ENCODE peak calls at places on chromosomes 3 and 15, in eight cellular contexts. J is GM12878; W is heart left ventricle; D is CD4-positive, alpha-beta memory T cell; M is PC-9; F is Panc1; S is fibroblast of lung; H is colonic mucosa. L is an unnamed sample.
A peak's percentile ranks its signal among the peaks of the same experiment; 100 is the strongest.

GRCh38 chr3:104977719-104978118 is 389.0 kb upstream of the ALCAM start:
- DNase-seq in W (no peak), D (no peak), M (no peak), F (no peak), S (no peak), J (no peak), H (no peak), L (no peak)

GRCh38 chr3:24365168-24365567 is 129.5 kb downstream of the THRB start:
- DNase-seq in F (peak; percentile 75), H (peak; percentile 71), W (peak; percentile 42), J (no peak), S (peak; percentile 89), M (peak; percentile 90), D (no peak), L (no peak)

GRCh38 chr3:74535281-74535680 is 79.2 kb downstream of the CNTN3 start:
- DNase-seq in S (no peak), H (no peak), J (no peak), F (no peak), D (no peak), M (no peak), W (no peak), L (no peak)

GRCh38 chr15:95281470-95281869 is 1049.0 kb upstream of the NR2F2 start:
- DNase-seq in W (no peak), D (no peak), J (no peak), M (no peak), S (no peak), H (no peak), F (no peak), L (no peak)

GRCh38 chr3:6437631-6438030 is 423.3 kb upstream of the GRM7 start:
- DNase-seq in F (no peak), W (no peak), S (no peak), D (no peak), M (no peak), H (no peak), J (no peak), L (no peak)

GRCh38 chr15:82646250-82647044 is 716 bp downstream of the CPEB1 start:
- DNase-seq in F (no peak), M (no peak), J (no peak), W (no peak), H (no peak), D (no peak), S (no peak), L (no peak)

GRCh38 chr15:64688179-64688578 is 87.2 kb downstream of the RBPMS2 start:
- DNase-seq in S (no peak), M (no peak), J (no peak), H (no peak), D (no peak), F (no peak), W (no peak), L (no peak)

GRCh38 chr3:43854916-43855315 is 164.2 kb downstream of the ABHD5 start:
- DNase-seq in F (no peak), M (no peak), H (no peak), D (no peak), W (no peak), S (no peak), J (no peak), L (no peak)

GRCh38 chr15:76340198-76340801 is 3.7 kb downstream of the ISL2 start:
- DNase-seq in S (peak; percentile 55), M (no peak), D (no peak), H (no peak), W (no peak), J (no peak), F (no peak), L (no peak)

DNA sequence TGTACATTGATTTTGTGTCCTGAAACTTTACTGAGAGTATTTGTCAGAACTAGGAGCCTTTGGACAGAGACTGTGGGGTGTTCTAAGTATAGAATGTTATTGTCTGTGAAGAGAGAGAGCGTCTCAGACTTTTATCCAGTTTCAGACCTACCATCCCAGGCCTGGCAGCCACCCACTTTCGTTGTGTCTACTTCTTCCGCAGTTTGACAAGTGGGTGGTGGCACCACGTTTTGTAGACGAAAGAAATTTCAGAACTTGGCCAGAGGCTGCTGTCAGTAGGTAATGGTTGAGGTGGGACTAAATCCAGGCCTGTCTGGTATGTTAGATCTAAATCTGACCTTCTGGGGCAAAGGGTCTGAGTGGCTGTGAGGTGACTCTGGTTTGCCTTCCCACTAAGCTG is 13.4 kb upstream of the TRAK1 start:
- DNase-seq in H (no peak), M (no peak), F (no peak), D (no peak), J (no peak), S (no peak), W (peak; percentile 41), L (no peak)
- H3K4me1 ChIP-seq in H (peaks cover 10% of the 10 kb centered on the region), M (peaks cover 36% of the 10 kb centered on the region), F (peaks cover 56% of the 10 kb centered on the region), D (peaks cover 31% of the 10 kb centered on the region), J (peaks cover 27% of the 10 kb centered on the region), S (peaks cover 12% of the 10 kb centered on the region), W (peaks cover 68% of the 10 kb centered on the region), L (peaks cover 24% of the 10 kb centered on the region)

GRCh38 chr3:198112031-198112430 is 152.0 kb downstream of the LMLN start:
- DNase-seq in J (no peak), M (no peak), D (no peak), W (no peak), F (no peak), H (no peak), S (no peak), L (no peak)

GRCh38 chr3:198107840-198108734 is 148.1 kb downstream of the LMLN start:
- DNase-seq in W (no peak), M (no peak), F (no peak), D (no peak), S (peak; percentile 6), H (no peak), J (no peak), L (no peak)

GRCh38 chr3:198108756-198109155 is 148.7 kb downstream of the LMLN start:
- DNase-seq in W (no peak), H (no peak), D (no peak), M (no peak), F (no peak), S (no peak), J (no peak), L (no peak)

GRCh38 chr3:198109883-198110282 is 149.9 kb downstream of the LMLN start:
- DNase-seq in H (no peak), J (no peak), M (no peak), W (no peak), F (no peak), D (no peak), S (no peak), L (no peak)

GRCh38 chr3:198113219-198114053 is 153.4 kb downstream of the LMLN start:
- DNase-seq in D (no peak), F (no peak), M (no peak), H (no peak), S (peak; percentile 5), W (peak; percentile 27), J (no peak), L (no peak)
- H3K4me3 ChIP-seq in D (no peak overlapping the region), F (no peak overlapping the region), M (no peak overlapping the region), H (peak overlapping the region; percentile 20), S (no peak overlapping the region), W (no peak overlapping the region), J (no peak overlapping the region), L (no peak overlapping the region)

GRCh38 chr3:29868702-29869101 is 587.8 kb downstream of the RBMS3 start:
- DNase-seq in M (no peak), D (no peak), J (no peak), F (no peak), S (no peak), H (no peak), W (no peak), L (no peak)

DNA sequence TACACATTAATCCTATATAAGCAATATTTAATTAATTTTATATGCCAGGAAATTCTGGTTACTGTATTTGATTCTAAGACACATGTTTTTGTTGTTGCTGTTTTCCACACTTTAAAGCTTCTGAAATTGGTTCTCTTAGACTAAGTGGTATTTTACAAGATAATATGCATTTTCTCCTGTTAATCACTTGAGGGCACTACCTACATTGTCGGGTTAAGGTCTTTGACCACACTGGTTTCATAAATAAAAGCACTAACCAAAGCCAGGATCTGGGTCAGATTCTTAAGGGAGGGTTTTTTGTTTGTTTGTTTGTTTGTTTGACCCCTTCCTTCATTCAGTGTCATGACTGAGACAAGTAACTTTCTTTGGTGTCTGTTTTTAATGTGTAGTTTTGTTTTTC is 590.2 kb downstream of the RBMS3 start:
- DNase-seq in J (no peak), S (no peak), W (no peak), M (no peak), D (no peak), F (no peak), H (no peak), L (no peak)
- H3K4me1 ChIP-seq in J (no peaks in the 10 kb centered on the region), S (no peaks in the 10 kb centered on the region), W (peaks cover 6% of the 10 kb centered on the region), M (no peaks in the 10 kb centered on the region), D (no peaks in the 10 kb centered on the region), F (no peaks in the 10 kb centered on the region), H (no peaks in the 10 kb centered on the region), L (no peaks in the 10 kb centered on the region)

DNA sequence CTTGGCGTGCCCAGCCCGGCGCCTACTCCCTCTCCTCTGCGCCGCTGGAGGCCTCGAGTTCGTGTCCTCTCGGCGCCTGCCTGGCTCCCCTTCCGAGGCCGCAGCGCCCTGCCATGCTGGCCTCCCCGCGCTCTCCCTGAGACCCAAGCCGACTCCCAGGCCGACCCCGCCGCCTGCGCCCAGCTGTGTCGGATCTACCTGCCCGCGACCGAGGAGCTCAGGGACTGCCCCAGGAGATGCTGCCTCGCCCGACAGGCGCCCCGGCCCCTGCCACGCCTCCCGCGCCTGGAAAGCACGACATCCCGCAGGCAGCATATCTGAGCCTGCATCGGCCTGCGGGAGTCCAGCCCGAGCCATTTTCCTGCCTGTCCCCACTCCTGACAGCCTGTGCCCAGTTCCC is 16.1 kb downstream of the PAQR9 start:
- DNase-seq in M (no peak), D (no peak), J (no peak), S (no peak), W (no peak), H (no peak), F (no peak), L (no peak)
- H3K4me3 ChIP-seq in M (no peak overlapping the region), D (no peak overlapping the region), J (no peak overlapping the region), S (no peak overlapping the region), W (peak overlapping the region; percentile 30), H (no peak overlapping the region), F (no peak overlapping the region), L (no peak overlapping the region)

GRCh38 chr3:103976931-103977339 is 1389.8 kb upstream of the ALCAM start:
- DNase-seq in M (no peak), J (no peak), F (no peak), D (no peak), S (no peak), W (no peak), H (no peak), L (no peak)
- H3K4me1 ChIP-seq in M (no peaks in the 10 kb centered on the region), J (no peaks in the 10 kb centered on the region), F (no peaks in the 10 kb centered on the region), D (no peaks in the 10 kb centered on the region), S (no peaks in the 10 kb centered on the region), W (no peaks in the 10 kb centered on the region), H (no peaks in the 10 kb centered on the region), L (no peaks in the 10 kb centered on the region)

L was measured in CD8-positive, alpha-beta memory T cell.